ENCODE peak calls at places on chromosomes 1 and 21, in five cellular contexts. W is activated CD4-positive, alpha-beta T cell treated with anti-CD3 and anti-CD28 coated beads for 24 hours; C is stimulated activated CD8-positive, alpha-beta memory T cell treated with anti-CD3 and anti-CD28 coated beads, Interleukin-15, amount 100 ng/mL, for 24 hours; L is GM23248; A is tibial artery. R is an unnamed sample.

GRCh38 chr1:166839600-166840308 is 479 bp downstream of the POGK start:
- DNase-seq in W (peak), C (peak), L (peak), A (peak), R (no peak)

GRCh38 chr1:240190881-240191385 is 99.2 kb downstream of the FMN2 start:
- DNase-seq in W (no peak), C (no peak), L (peak), A (peak), R (no peak)

GRCh38 chr1:54260810-54261209 is 60.8 kb downstream of the MRPL37 start:
- DNase-seq in W (no peak), C (no peak), L (no peak), A (no peak), R (no peak)

GRCh38 chr1:223289621-223290020 is 74.4 kb downstream of the SUSD4 start:
- DNase-seq in W (no peak), C (no peak), L (no peak), A (no peak), R (no peak)

GRCh38 chr1:225711236-225711937 is 58.5 kb upstream of the ENAH start:
- DNase-seq in W (no peak), C (no peak), L (no peak), A (no peak), R (no peak)

GRCh38 chr1:6131561-6131960 is 48.6 kb downstream of the CHD5 start:
- DNase-seq in W (no peak), C (no peak), L (no peak), A (no peak), R (no peak)

GRCh38 chr1:161899091-161899490 is 124.6 kb downstream of the OLFML2B start:
- DNase-seq in W (no peak), C (no peak), L (no peak), A (no peak), R (no peak)

GRCh38 chr1:24567792-24568388 is 12.0 kb downstream of the NCMAP start:
- DNase-seq in W (no peak), C (no peak), L (no peak), A (no peak), R (no peak)

GRCh38 chr21:45128613-45129226 is 54.3 kb downstream of the ADARB1 start:
- DNase-seq in W (peak), C (no peak), L (peak), A (peak), R (peak)

GRCh38 chr1:154755858-154756730 is 114.0 kb downstream of the KCNN3 start:
- DNase-seq in W (no peak), C (no peak), L (peak), A (no peak), R (no peak)

GRCh38 chr1:153608742-153609584 is 4.0 kb downstream of the S100A16 start:
- DNase-seq in W (no peak), C (no peak), L (peak), A (peak), R (no peak)

GRCh38 chr1:116357487-116357886 is 15.6 kb upstream of the ATP1A1 start:
- DNase-seq in W (no peak), C (no peak), L (no peak), A (no peak), R (no peak)

GRCh38 chr1:186923434-186923833 is 94.7 kb downstream of the PLA2G4A start:
- DNase-seq in W (no peak), C (no peak), L (peak), A (no peak), R (no peak)